ENCODE peak calls at places on chromosomes 13 and 19, in nine cellular contexts. One of them, this sample, is unnamed.

GRCh38 chr19:18921593-18921992 is 2.1 kb downstream of the DDX49 start:
- DNase-seq in stimulated activated CD4-positive, alpha-beta T cell treated with anti-CD3 and anti-CD28 coated beads, TNF-alpha, amount 100 ng/mL, for 48 hours: no peak
- DNase-seq in T-cell: no peak
- DNase-seq in lower leg skin: no peak
- DNase-seq in astrocyte: no peak
- DNase-seq in EL: no peak
- DNase-seq in stimulated activated CD8-positive, alpha-beta memory T cell treated with anti-CD3 and anti-CD28 coated beads, Interleukin-7, amount 100 ng/mL, for 1 hour: no peak
- DNase-seq in body of pancreas: no peak
- DNase-seq in M059J: no peak
- DNase-seq in this sample: no peak

GRCh38 chr19:50480281-50481111 is 3.8 kb upstream of the GARIN5A start:
- DNase-seq in stimulated activated CD4-positive, alpha-beta T cell treated with anti-CD3 and anti-CD28 coated beads, TNF-alpha, amount 100 ng/mL, for 48 hours: no peak
- DNase-seq in T-cell: no peak
- DNase-seq in lower leg skin: no peak
- DNase-seq in astrocyte: no peak
- DNase-seq in EL: no peak
- DNase-seq in stimulated activated CD8-positive, alpha-beta memory T cell treated with anti-CD3 and anti-CD28 coated beads, Interleukin-7, amount 100 ng/mL, for 1 hour: no peak
- DNase-seq in body of pancreas: no peak
- DNase-seq in M059J: no peak
- DNase-seq in this sample: no peak

GRCh38 chr19:50890422-50891252 is 17.4 kb downstream of the KLK2 start:
- DNase-seq in stimulated activated CD4-positive, alpha-beta T cell treated with anti-CD3 and anti-CD28 coated beads, TNF-alpha, amount 100 ng/mL, for 48 hours: no peak
- DNase-seq in T-cell: no peak
- DNase-seq in lower leg skin: no peak
- DNase-seq in astrocyte: peak; percentile 2
- DNase-seq in EL: peak; percentile 48
- DNase-seq in stimulated activated CD8-positive, alpha-beta memory T cell treated with anti-CD3 and anti-CD28 coated beads, Interleukin-7, amount 100 ng/mL, for 1 hour: no peak
- DNase-seq in body of pancreas: no peak
- DNase-seq in M059J: peak; percentile 68
- DNase-seq in this sample: peak; percentile 7

GRCh38 chr19:53894736-53895135 is 12.7 kb downstream of the PRKCG start:
- DNase-seq in stimulated activated CD4-positive, alpha-beta T cell treated with anti-CD3 and anti-CD28 coated beads, TNF-alpha, amount 100 ng/mL, for 48 hours: no peak
- DNase-seq in T-cell: no peak
- DNase-seq in lower leg skin: no peak
- DNase-seq in astrocyte: no peak
- DNase-seq in EL: no peak
- DNase-seq in stimulated activated CD8-positive, alpha-beta memory T cell treated with anti-CD3 and anti-CD28 coated beads, Interleukin-7, amount 100 ng/mL, for 1 hour: no peak
- DNase-seq in body of pancreas: no peak
- DNase-seq in M059J: peak; percentile 57
- DNase-seq in this sample: no peak

GRCh38 chr13:43408274-43408673 is 378.5 kb downstream of the ENOX1 start:
- DNase-seq in stimulated activated CD4-positive, alpha-beta T cell treated with anti-CD3 and anti-CD28 coated beads, TNF-alpha, amount 100 ng/mL, for 48 hours: no peak
- DNase-seq in T-cell: no peak
- DNase-seq in lower leg skin: no peak
- DNase-seq in astrocyte: no peak
- DNase-seq in EL: no peak
- DNase-seq in stimulated activated CD8-positive, alpha-beta memory T cell treated with anti-CD3 and anti-CD28 coated beads, Interleukin-7, amount 100 ng/mL, for 1 hour: no peak
- DNase-seq in body of pancreas: no peak
- DNase-seq in M059J: no peak
- DNase-seq in this sample: peak; percentile 20

GRCh38 chr19:6227156-6227940 is 52.4 kb downstream of the MLLT1 start:
- DNase-seq in stimulated activated CD4-positive, alpha-beta T cell treated with anti-CD3 and anti-CD28 coated beads, TNF-alpha, amount 100 ng/mL, for 48 hours: no peak
- DNase-seq in T-cell: no peak
- DNase-seq in lower leg skin: no peak
- DNase-seq in astrocyte: no peak
- DNase-seq in EL: no peak
- DNase-seq in stimulated activated CD8-positive, alpha-beta memory T cell treated with anti-CD3 and anti-CD28 coated beads, Interleukin-7, amount 100 ng/mL, for 1 hour: no peak
- DNase-seq in body of pancreas: no peak
- DNase-seq in M059J: no peak
- DNase-seq in this sample: no peak

GRCh38 chr19:50573741-50574461 is 5.7 kb upstream of the LRRC4B start:
- DNase-seq in stimulated activated CD4-positive, alpha-beta T cell treated with anti-CD3 and anti-CD28 coated beads, TNF-alpha, amount 100 ng/mL, for 48 hours: no peak
- DNase-seq in T-cell: no peak
- DNase-seq in lower leg skin: no peak
- DNase-seq in astrocyte: no peak
- DNase-seq in EL: no peak
- DNase-seq in stimulated activated CD8-positive, alpha-beta memory T cell treated with anti-CD3 and anti-CD28 coated beads, Interleukin-7, amount 100 ng/mL, for 1 hour: no peak
- DNase-seq in body of pancreas: no peak
- DNase-seq in M059J: no peak
- DNase-seq in this sample: no peak

GRCh38 chr13:104487006-104487405 is 1420.8 kb upstream of the SLC10A2 start:
- DNase-seq in stimulated activated CD4-positive, alpha-beta T cell treated with anti-CD3 and anti-CD28 coated beads, TNF-alpha, amount 100 ng/mL, for 48 hours: no peak
- DNase-seq in T-cell: no peak
- DNase-seq in lower leg skin: no peak
- DNase-seq in astrocyte: peak; percentile 67
- DNase-seq in EL: no peak
- DNase-seq in stimulated activated CD8-positive, alpha-beta memory T cell treated with anti-CD3 and anti-CD28 coated beads, Interleukin-7, amount 100 ng/mL, for 1 hour: no peak
- DNase-seq in body of pancreas: no peak
- DNase-seq in M059J: peak; percentile 16
- DNase-seq in this sample: peak; percentile 76

GRCh38 chr19:5354403-5354802 is 13.8 kb upstream of the PTPRS start:
- DNase-seq in stimulated activated CD4-positive, alpha-beta T cell treated with anti-CD3 and anti-CD28 coated beads, TNF-alpha, amount 100 ng/mL, for 48 hours: no peak
- DNase-seq in T-cell: no peak
- DNase-seq in lower leg skin: no peak
- DNase-seq in astrocyte: no peak
- DNase-seq in EL: peak; percentile 25
- DNase-seq in stimulated activated CD8-positive, alpha-beta memory T cell treated with anti-CD3 and anti-CD28 coated beads, Interleukin-7, amount 100 ng/mL, for 1 hour: no peak
- DNase-seq in body of pancreas: no peak
- DNase-seq in M059J: peak; percentile 26
- DNase-seq in this sample: no peak

GRCh38 chr13:106052200-106052767 is 483.2 kb downstream of the EFNB2 start:
- DNase-seq in stimulated activated CD4-positive, alpha-beta T cell treated with anti-CD3 and anti-CD28 coated beads, TNF-alpha, amount 100 ng/mL, for 48 hours: no peak
- DNase-seq in T-cell: no peak
- DNase-seq in lower leg skin: no peak
- DNase-seq in astrocyte: peak; percentile 11
- DNase-seq in EL: no peak
- DNase-seq in stimulated activated CD8-positive, alpha-beta memory T cell treated with anti-CD3 and anti-CD28 coated beads, Interleukin-7, amount 100 ng/mL, for 1 hour: no peak
- DNase-seq in body of pancreas: no peak
- DNase-seq in M059J: no peak
- DNase-seq in this sample: no peak

GRCh38 chr13:25701304-25701703 is 329.5 kb downstream of the ATP8A2 start:
- DNase-seq in stimulated activated CD4-positive, alpha-beta T cell treated with anti-CD3 and anti-CD28 coated beads, TNF-alpha, amount 100 ng/mL, for 48 hours: no peak
- DNase-seq in T-cell: no peak
- DNase-seq in lower leg skin: no peak
- DNase-seq in astrocyte: no peak
- DNase-seq in EL: no peak
- DNase-seq in stimulated activated CD8-positive, alpha-beta memory T cell treated with anti-CD3 and anti-CD28 coated beads, Interleukin-7, amount 100 ng/mL, for 1 hour: no peak
- DNase-seq in body of pancreas: no peak
- DNase-seq in M059J: peak; percentile 35
- DNase-seq in this sample: no peak

GRCh38 chr19:18900700-18901502 is 4.9 kb upstream of the CERS1 start:
- DNase-seq in stimulated activated CD4-positive, alpha-beta T cell treated with anti-CD3 and anti-CD28 coated beads, TNF-alpha, amount 100 ng/mL, for 48 hours: no peak
- DNase-seq in T-cell: no peak
- DNase-seq in lower leg skin: no peak
- DNase-seq in astrocyte: no peak
- DNase-seq in EL: no peak
- DNase-seq in stimulated activated CD8-positive, alpha-beta memory T cell treated with anti-CD3 and anti-CD28 coated beads, Interleukin-7, amount 100 ng/mL, for 1 hour: no peak
- DNase-seq in body of pancreas: no peak
- DNase-seq in M059J: peak; percentile 40
- DNase-seq in this sample: no peak

GRCh38 chr13:24279706-24280105 is 29.7 kb upstream of the C1QTNF9 start:
- DNase-seq in stimulated activated CD4-positive, alpha-beta T cell treated with anti-CD3 and anti-CD28 coated beads, TNF-alpha, amount 100 ng/mL, for 48 hours: no peak
- DNase-seq in T-cell: no peak
- DNase-seq in lower leg skin: no peak
- DNase-seq in astrocyte: no peak
- DNase-seq in EL: no peak
- DNase-seq in stimulated activated CD8-positive, alpha-beta memory T cell treated with anti-CD3 and anti-CD28 coated beads, Interleukin-7, amount 100 ng/mL, for 1 hour: no peak
- DNase-seq in body of pancreas: no peak
- DNase-seq in M059J: no peak
- DNase-seq in this sample: peak; percentile 77

GRCh38 chr19:12628040-12629022 is 17.6 kb downstream of the ZNF791 start:
- DNase-seq in stimulated activated CD4-positive, alpha-beta T cell treated with anti-CD3 and anti-CD28 coated beads, TNF-alpha, amount 100 ng/mL, for 48 hours: no peak
- DNase-seq in T-cell: no peak
- DNase-seq in lower leg skin: no peak
- DNase-seq in astrocyte: peak; percentile 44
- DNase-seq in EL: no peak
- DNase-seq in stimulated activated CD8-positive, alpha-beta memory T cell treated with anti-CD3 and anti-CD28 coated beads, Interleukin-7, amount 100 ng/mL, for 1 hour: no peak
- DNase-seq in body of pancreas: no peak
- DNase-seq in M059J: peak; percentile 45
- DNase-seq in this sample: peak; percentile 66

GRCh38 chr13:73596382-73596781 is 537.6 kb downstream of the KLF5 start:
- DNase-seq in stimulated activated CD4-positive, alpha-beta T cell treated with anti-CD3 and anti-CD28 coated beads, TNF-alpha, amount 100 ng/mL, for 48 hours: no peak
- DNase-seq in T-cell: no peak
- DNase-seq in lower leg skin: no peak
- DNase-seq in astrocyte: no peak
- DNase-seq in EL: no peak
- DNase-seq in stimulated activated CD8-positive, alpha-beta memory T cell treated with anti-CD3 and anti-CD28 coated beads, Interleukin-7, amount 100 ng/mL, for 1 hour: no peak
- DNase-seq in body of pancreas: no peak
- DNase-seq in M059J: no peak
- DNase-seq in this sample: no peak

GRCh38 chr13:33193428-33193974 is 92.1 kb downstream of the STARD13 start:
- DNase-seq in stimulated activated CD4-positive, alpha-beta T cell treated with anti-CD3 and anti-CD28 coated beads, TNF-alpha, amount 100 ng/mL, for 48 hours: no peak
- DNase-seq in T-cell: no peak
- DNase-seq in lower leg skin: no peak
- DNase-seq in astrocyte: peak; percentile 75
- DNase-seq in EL: peak; percentile 39
- DNase-seq in stimulated activated CD8-positive, alpha-beta memory T cell treated with anti-CD3 and anti-CD28 coated beads, Interleukin-7, amount 100 ng/mL, for 1 hour: no peak
- DNase-seq in body of pancreas: no peak
- DNase-seq in M059J: peak; percentile 61
- DNase-seq in this sample: no peak

GRCh38 chr19:6402834-6403608 is 10.1 kb upstream of the GTF2F1 start:
- DNase-seq in stimulated activated CD4-positive, alpha-beta T cell treated with anti-CD3 and anti-CD28 coated beads, TNF-alpha, amount 100 ng/mL, for 48 hours: no peak
- DNase-seq in T-cell: no peak
- DNase-seq in lower leg skin: no peak
- DNase-seq in astrocyte: peak; percentile 66
- DNase-seq in EL: peak; percentile 22
- DNase-seq in stimulated activated CD8-positive, alpha-beta memory T cell treated with anti-CD3 and anti-CD28 coated beads, Interleukin-7, amount 100 ng/mL, for 1 hour: no peak
- DNase-seq in body of pancreas: peak; percentile 39
- DNase-seq in M059J: no peak
- DNase-seq in this sample: peak; percentile 77

GRCh38 chr19:51227324-51227723 is 2.4 kb downstream of the CD33 start:
- DNase-seq in stimulated activated CD4-positive, alpha-beta T cell treated with anti-CD3 and anti-CD28 coated beads, TNF-alpha, amount 100 ng/mL, for 48 hours: no peak
- DNase-seq in T-cell: no peak
- DNase-seq in lower leg skin: no peak
- DNase-seq in astrocyte: no peak
- DNase-seq in EL: no peak
- DNase-seq in stimulated activated CD8-positive, alpha-beta memory T cell treated with anti-CD3 and anti-CD28 coated beads, Interleukin-7, amount 100 ng/mL, for 1 hour: no peak
- DNase-seq in body of pancreas: no peak
- DNase-seq in M059J: no peak
- DNase-seq in this sample: no peak

GRCh38 chr19:49196527-49197240 is 39.1 kb downstream of the TRPM4 start:
- DNase-seq in stimulated activated CD4-positive, alpha-beta T cell treated with anti-CD3 and anti-CD28 coated beads, TNF-alpha, amount 100 ng/mL, for 48 hours: no peak
- DNase-seq in T-cell: no peak
- DNase-seq in lower leg skin: no peak
- DNase-seq in astrocyte: no peak
- DNase-seq in EL: no peak
- DNase-seq in stimulated activated CD8-positive, alpha-beta memory T cell treated with anti-CD3 and anti-CD28 coated beads, Interleukin-7, amount 100 ng/mL, for 1 hour: no peak
- DNase-seq in body of pancreas: no peak
- DNase-seq in M059J: no peak
- DNase-seq in this sample: no peak

GRCh38 chr13:112912726-112913440 is 56.1 kb upstream of the MCF2L start:
- DNase-seq in stimulated activated CD4-positive, alpha-beta T cell treated with anti-CD3 and anti-CD28 coated beads, TNF-alpha, amount 100 ng/mL, for 48 hours: no peak
- DNase-seq in T-cell: no peak
- DNase-seq in lower leg skin: no peak
- DNase-seq in astrocyte: no peak
- DNase-seq in EL: no peak
- DNase-seq in stimulated activated CD8-positive, alpha-beta memory T cell treated with anti-CD3 and anti-CD28 coated beads, Interleukin-7, amount 100 ng/mL, for 1 hour: no peak
- DNase-seq in body of pancreas: no peak
- DNase-seq in M059J: no peak
- DNase-seq in this sample: no peak

GRCh38 chr19:48627211-48627864 is 8.0 kb downstream of the SPHK2 start:
- DNase-seq in stimulated activated CD4-positive, alpha-beta T cell treated with anti-CD3 and anti-CD28 coated beads, TNF-alpha, amount 100 ng/mL, for 48 hours: no peak
- DNase-seq in T-cell: no peak
- DNase-seq in lower leg skin: no peak
- DNase-seq in astrocyte: no peak
- DNase-seq in EL: no peak
- DNase-seq in stimulated activated CD8-positive, alpha-beta memory T cell treated with anti-CD3 and anti-CD28 coated beads, Interleukin-7, amount 100 ng/mL, for 1 hour: no peak
- DNase-seq in body of pancreas: no peak
- DNase-seq in M059J: peak; percentile 78
- DNase-seq in this sample: peak; percentile 48

GRCh38 chr13:80454245-80454644 is 113.3 kb upstream of the SPRY2 start:
- DNase-seq in stimulated activated CD4-positive, alpha-beta T cell treated with anti-CD3 and anti-CD28 coated beads, TNF-alpha, amount 100 ng/mL, for 48 hours: no peak
- DNase-seq in T-cell: no peak
- DNase-seq in lower leg skin: no peak
- DNase-seq in astrocyte: peak; percentile 65
- DNase-seq in EL: no peak
- DNase-seq in stimulated activated CD8-positive, alpha-beta memory T cell treated with anti-CD3 and anti-CD28 coated beads, Interleukin-7, amount 100 ng/mL, for 1 hour: no peak
- DNase-seq in body of pancreas: no peak
- DNase-seq in M059J: peak; percentile 0
- DNase-seq in this sample: peak; percentile 78

GRCh38 chr13:91174886-91175501 is 172.5 kb upstream of the MIR17HG start:
- DNase-seq in stimulated activated CD4-positive, alpha-beta T cell treated with anti-CD3 and anti-CD28 coated beads, TNF-alpha, amount 100 ng/mL, for 48 hours: no peak
- DNase-seq in T-cell: no peak
- DNase-seq in lower leg skin: no peak
- DNase-seq in astrocyte: no peak
- DNase-seq in EL: no peak
- DNase-seq in stimulated activated CD8-positive, alpha-beta memory T cell treated with anti-CD3 and anti-CD28 coated beads, Interleukin-7, amount 100 ng/mL, for 1 hour: no peak
- DNase-seq in body of pancreas: no peak
- DNase-seq in M059J: no peak
- DNase-seq in this sample: no peak

GRCh38 chr13:52999093-52999696 is 29.4 kb upstream of the OLFM4 start:
- DNase-seq in stimulated activated CD4-positive, alpha-beta T cell treated with anti-CD3 and anti-CD28 coated beads, TNF-alpha, amount 100 ng/mL, for 48 hours: no peak
- DNase-seq in T-cell: no peak
- DNase-seq in lower leg skin: no peak
- DNase-seq in astrocyte: no peak
- DNase-seq in EL: no peak
- DNase-seq in stimulated activated CD8-positive, alpha-beta memory T cell treated with anti-CD3 and anti-CD28 coated beads, Interleukin-7, amount 100 ng/mL, for 1 hour: no peak
- DNase-seq in body of pancreas: no peak
- DNase-seq in M059J: no peak
- DNase-seq in this sample: no peak

GRCh38 chr19:7544626-7545025 is 9.1 kb downstream of the PNPLA6 start:
- DNase-seq in stimulated activated CD4-positive, alpha-beta T cell treated with anti-CD3 and anti-CD28 coated beads, TNF-alpha, amount 100 ng/mL, for 48 hours: no peak
- DNase-seq in T-cell: no peak
- DNase-seq in lower leg skin: no peak
- DNase-seq in astrocyte: no peak
- DNase-seq in EL: no peak
- DNase-seq in stimulated activated CD8-positive, alpha-beta memory T cell treated with anti-CD3 and anti-CD28 coated beads, Interleukin-7, amount 100 ng/mL, for 1 hour: no peak
- DNase-seq in body of pancreas: no peak
- DNase-seq in M059J: no peak
- DNase-seq in this sample: no peak

GRCh38 chr13:19864339-19865309 is 1.2 kb upstream of the ZMYM5 start:
- DNase-seq in stimulated activated CD4-positive, alpha-beta T cell treated with anti-CD3 and anti-CD28 coated beads, TNF-alpha, amount 100 ng/mL, for 48 hours: peak; percentile 58
- DNase-seq in T-cell: peak; percentile 70
- DNase-seq in lower leg skin: peak; percentile 94
- DNase-seq in astrocyte: peak; percentile 53
- DNase-seq in EL: peak; percentile 68
- DNase-seq in stimulated activated CD8-positive, alpha-beta memory T cell treated with anti-CD3 and anti-CD28 coated beads, Interleukin-7, amount 100 ng/mL, for 1 hour: peak; percentile 34
- DNase-seq in body of pancreas: peak; percentile 73
- DNase-seq in M059J: peak; percentile 64
- DNase-seq in this sample: peak; percentile 72

GRCh38 chr19:4373601-4374441 is 26.5 kb downstream of the SH3GL1 start:
- DNase-seq in stimulated activated CD4-positive, alpha-beta T cell treated with anti-CD3 and anti-CD28 coated beads, TNF-alpha, amount 100 ng/mL, for 48 hours: no peak
- DNase-seq in T-cell: no peak
- DNase-seq in lower leg skin: peak; percentile 92
- DNase-seq in astrocyte: no peak
- DNase-seq in EL: no peak
- DNase-seq in stimulated activated CD8-positive, alpha-beta memory T cell treated with anti-CD3 and anti-CD28 coated beads, Interleukin-7, amount 100 ng/mL, for 1 hour: no peak
- DNase-seq in body of pancreas: no peak
- DNase-seq in M059J: peak; percentile 58
- DNase-seq in this sample: no peak

GRCh38 chr13:99626461-99627082 is 125.3 kb downstream of the TM9SF2 start:
- DNase-seq in stimulated activated CD4-positive, alpha-beta T cell treated with anti-CD3 and anti-CD28 coated beads, TNF-alpha, amount 100 ng/mL, for 48 hours: no peak
- DNase-seq in T-cell: no peak
- DNase-seq in lower leg skin: no peak
- DNase-seq in astrocyte: peak; percentile 56
- DNase-seq in EL: peak; percentile 57
- DNase-seq in stimulated activated CD8-positive, alpha-beta memory T cell treated with anti-CD3 and anti-CD28 coated beads, Interleukin-7, amount 100 ng/mL, for 1 hour: no peak
- DNase-seq in body of pancreas: peak; percentile 14
- DNase-seq in M059J: peak; percentile 69
- DNase-seq in this sample: peak; percentile 39

GRCh38 chr19:56821209-56821608 is 19.3 kb downstream of the PEG3 start:
- DNase-seq in stimulated activated CD4-positive, alpha-beta T cell treated with anti-CD3 and anti-CD28 coated beads, TNF-alpha, amount 100 ng/mL, for 48 hours: no peak
- DNase-seq in T-cell: no peak
- DNase-seq in lower leg skin: no peak
- DNase-seq in astrocyte: no peak
- DNase-seq in EL: no peak
- DNase-seq in stimulated activated CD8-positive, alpha-beta memory T cell treated with anti-CD3 and anti-CD28 coated beads, Interleukin-7, amount 100 ng/mL, for 1 hour: no peak
- DNase-seq in body of pancreas: no peak
- DNase-seq in M059J: no peak
- DNase-seq in this sample: no peak

GRCh38 chr13:113862191-113862765 is 1.6 kb downstream of the GAS6 start:
- DNase-seq in stimulated activated CD4-positive, alpha-beta T cell treated with anti-CD3 and anti-CD28 coated beads, TNF-alpha, amount 100 ng/mL, for 48 hours: no peak
- DNase-seq in T-cell: no peak
- DNase-seq in lower leg skin: peak; percentile 80
- DNase-seq in astrocyte: no peak
- DNase-seq in EL: peak; percentile 72
- DNase-seq in stimulated activated CD8-positive, alpha-beta memory T cell treated with anti-CD3 and anti-CD28 coated beads, Interleukin-7, amount 100 ng/mL, for 1 hour: no peak
- DNase-seq in body of pancreas: no peak
- DNase-seq in M059J: no peak
- DNase-seq in this sample: peak; percentile 52

GRCh38 chr19:30226464-30227070 is 145.6 kb upstream of the ZNF536 start:
- DNase-seq in stimulated activated CD4-positive, alpha-beta T cell treated with anti-CD3 and anti-CD28 coated beads, TNF-alpha, amount 100 ng/mL, for 48 hours: no peak
- DNase-seq in T-cell: no peak
- DNase-seq in lower leg skin: no peak
- DNase-seq in astrocyte: no peak
- DNase-seq in EL: peak; percentile 13
- DNase-seq in stimulated activated CD8-positive, alpha-beta memory T cell treated with anti-CD3 and anti-CD28 coated beads, Interleukin-7, amount 100 ng/mL, for 1 hour: no peak
- DNase-seq in body of pancreas: peak; percentile 10
- DNase-seq in M059J: no peak
- DNase-seq in this sample: no peak